ENCODE peak calls at places on chromosomes 4 and X, in nine cellular contexts. J is HEK293T; H is stimulated activated CD8-positive, alpha-beta memory T cell treated with anti-CD3 and anti-CD28 coated beads, Interleukin-7, amount 100 ng/mL, for 1 hour; C is AG09319; T is HT-29; K is stromal cell of bone marrow; W is NCI-H1105 treated with DMSO at 0.1 percent for 48 hours; U is NCI-H748 treated with DMSO at 0.1 percent for 48 hours; I is upper lobe of right lung. L is an unnamed sample.

GRCh38 chr4:134089885-134090284 is 111.7 kb downstream of the PABPC4L start:
- DNase-seq in J (no peak), H (no peak), C (no peak), T (no peak), K (no peak), W (no peak), U (no peak), I (no peak), L (no peak)

GRCh38 chr4:83110222-83110945 is 4.1 kb downstream of the PLAC8 start:
- DNase-seq in J (peak), H (peak), C (peak), T (peak), K (peak), W (peak), U (peak), I (peak), L (peak)

GRCh38 chrX:11334165-11334564 is 41.0 kb downstream of the AMELX start:
- DNase-seq in J (no peak), H (no peak), C (no peak), T (no peak), K (no peak), W (no peak), U (no peak), I (no peak), L (no peak)

GRCh38 chr4:5638976-5639375 is 69.4 kb downstream of the EVC2 start:
- DNase-seq in J (no peak), H (no peak), C (no peak), T (no peak), K (peak), W (no peak), U (no peak), I (no peak), L (no peak)

GRCh38 chrX:56882581-56882980 is 112.8 kb downstream of the SPIN3 start:
- DNase-seq in J (no peak), H (no peak), C (no peak), T (no peak), K (no peak), W (no peak), U (no peak), I (no peak), L (no peak)

GRCh38 chrX:54891573-54891972 is 29.1 kb upstream of the TRO start:
- DNase-seq in J (peak), H (no peak), C (peak), T (peak), K (peak), W (peak), U (peak), I (no peak), L (peak)

GRCh38 chr4:19381068-19381467 is 870.6 kb upstream of the SLIT2 start:
- DNase-seq in J (no peak), H (no peak), C (no peak), T (no peak), K (no peak), W (no peak), U (no peak), I (no peak), L (no peak)

GRCh38 chr4:167218022-167218608 is 16.2 kb downstream of the SPOCK3 start:
- DNase-seq in J (no peak), H (no peak), C (no peak), T (peak), K (no peak), W (peak), U (peak), I (no peak), L (peak)

GRCh38 chrX:139972113-139972512 is 6.8 kb upstream of the CXorf66 start:
- DNase-seq in J (no peak), H (no peak), C (no peak), T (no peak), K (no peak), W (no peak), U (no peak), I (no peak), L (no peak)

GRCh38 chr4:19005211-19005610 is 983.7 kb upstream of the LCORL start:
- DNase-seq in J (no peak), H (no peak), C (no peak), T (no peak), K (no peak), W (no peak), U (no peak), I (no peak), L (no peak)

GRCh38 chr4:39486221-39486804 is 27.5 kb downstream of the LIAS start:
- DNase-seq in J (no peak), H (no peak), C (no peak), T (no peak), K (no peak), W (no peak), U (no peak), I (no peak), L (no peak)

GRCh38 chr4:158578476-158578875 is 56.8 kb downstream of the RXFP1 start:
- DNase-seq in J (no peak), H (no peak), C (peak), T (peak), K (peak), W (no peak), U (no peak), I (no peak), L (no peak)

GRCh38 chr4:118797558-118798142 is 38.3 kb downstream of the SEC24D start:
- DNase-seq in J (no peak), H (no peak), C (no peak), T (no peak), K (no peak), W (no peak), U (no peak), I (no peak), L (no peak)

GRCh38 chr4:83535945-83536648 is at the start of gene GPAT3:
- DNase-seq in J (peak), H (peak), C (peak), T (peak), K (no peak), W (peak), U (peak), I (peak), L (peak)

GRCh38 chr4:15649914-15650545 is 5.1 kb downstream of the FBXL5 start:
- DNase-seq in J (peak), H (peak), C (no peak), T (peak), K (no peak), W (peak), U (peak), I (no peak), L (peak)